ENCODE peak calls at places on chromosomes 12 and 14, in seven cellular contexts. P, L, J, N, Z, F and H are unnamed samples.

GRCh38 chr14:34081576-34082136 is 130.8 kb upstream of the EGLN3 start:
- DNase-seq in P (no peak), L (no peak), J (peak), N (no peak), Z (peak), F (peak), H (no peak)

GRCh38 chr12:16564675-16565074 is 41.3 kb downstream of the LMO3 start:
- DNase-seq in P (no peak), L (no peak), J (no peak), N (no peak), Z (no peak), F (no peak), H (no peak)

GRCh38 chr14:74531011-74531410 is 37.4 kb downstream of the ISCA2 start:
- DNase-seq in P (no peak), L (no peak), J (no peak), N (no peak), Z (no peak), F (no peak), H (no peak)

GRCh38 chr14:104091061-104091926 is 5.8 kb downstream of the ASPG start:
- DNase-seq in P (no peak), L (no peak), J (no peak), N (no peak), Z (no peak), F (no peak), H (no peak)

GRCh38 chr12:1912580-1913376 is 5.7 kb downstream of the CACNA2D4 start:
- DNase-seq in P (no peak), L (peak), J (no peak), N (no peak), Z (peak), F (no peak), H (no peak)

GRCh38 chr12:89840162-89840922 is 131.7 kb upstream of the ATP2B1 start:
- DNase-seq in P (no peak), L (no peak), J (no peak), N (no peak), Z (no peak), F (peak), H (no peak)

GRCh38 chr14:71586131-71586893 is 345.9 kb upstream of the RGS6 start:
- DNase-seq in P (peak), L (no peak), J (peak), N (no peak), Z (peak), F (peak), H (peak)

GRCh38 chr12:130970908-130971233 is 17.2 kb downstream of the ADGRD1 start:
- DNase-seq in P (no peak), L (no peak), J (no peak), N (no peak), Z (no peak), F (no peak), H (no peak)

GRCh38 chr12:66636771-66637170 is 42.1 kb downstream of the GRIP1 start:
- DNase-seq in P (no peak), L (no peak), J (no peak), N (no peak), Z (no peak), F (peak), H (no peak)

GRCh38 chr14:99603471-99603933 is 505 bp downstream of the CCDC85C start:
- DNase-seq in P (no peak), L (no peak), J (peak), N (no peak), Z (peak), F (peak), H (no peak)

GRCh38 chr14:73764881-73765280 is 50.7 kb upstream of the PNMA1 start:
- DNase-seq in P (no peak), L (no peak), J (no peak), N (no peak), Z (no peak), F (no peak), H (no peak)

GRCh38 chr14:95269493-95269892 is 50.2 kb downstream of the CLMN start:
- DNase-seq in P (no peak), L (no peak), J (no peak), N (no peak), Z (no peak), F (no peak), H (no peak)

GRCh38 chr12:12506541-12506940 is 56.1 kb downstream of the DUSP16 start:
- DNase-seq in P (no peak), L (no peak), J (no peak), N (no peak), Z (peak), F (peak), H (peak)

GRCh38 chr12:52836042-52836466 is 1.9 kb upstream of the KRT79 start:
- DNase-seq in P (no peak), L (no peak), J (peak), N (no peak), Z (peak), F (peak), H (peak)

GRCh38 chr12:123907726-123908476 is 64.7 kb downstream of the CCDC92 start:
- DNase-seq in P (no peak), L (no peak), J (no peak), N (no peak), Z (no peak), F (peak), H (no peak)

GRCh38 chr14:77043177-77043983 is 14.9 kb upstream of the IRF2BPL start:
- DNase-seq in P (no peak), L (no peak), J (peak), N (no peak), Z (peak), F (peak), H (peak)

GRCh38 chr12:120399531-120399930 is 30.6 kb upstream of the MSI1 start:
- DNase-seq in P (no peak), L (no peak), J (peak), N (no peak), Z (peak), F (peak), H (peak)

GRCh38 chr12:84911331-84912190 is 1.0 kb downstream of the SLC6A15 start:
- DNase-seq in P (peak), L (peak), J (peak), N (no peak), Z (peak), F (peak), H (no peak)

GRCh38 chr12:16573652-16574077 is 32.3 kb downstream of the LMO3 start:
- DNase-seq in P (no peak), L (peak), J (no peak), N (no peak), Z (no peak), F (peak), H (peak)

GRCh38 chr12:42854208-42854607 is 264.7 kb upstream of the PRICKLE1 start:
- DNase-seq in P (no peak), L (no peak), J (peak), N (no peak), Z (peak), F (no peak), H (peak)

GRCh38 chr14:55340482-55340881 is 69.3 kb downstream of the FBXO34 start:
- DNase-seq in P (no peak), L (no peak), J (no peak), N (no peak), Z (no peak), F (no peak), H (no peak)

GRCh38 chr14:64719601-64720000 is 15.4 kb downstream of the PLEKHG3 start:
- DNase-seq in P (no peak), L (no peak), J (no peak), N (no peak), Z (no peak), F (no peak), H (no peak)

GRCh38 chr14:102930138-102930752 is 7.8 kb downstream of the AMN start:
- DNase-seq in P (no peak), L (peak), J (no peak), N (no peak), Z (no peak), F (no peak), H (no peak)

GRCh38 chr14:78228702-78229327 is 58.6 kb downstream of the NRXN3 start:
- DNase-seq in P (no peak), L (no peak), J (no peak), N (no peak), Z (no peak), F (no peak), H (no peak)

GRCh38 chr12:63843613-63844390 is 698 bp upstream of the SRGAP1 start:
- DNase-seq in P (peak), L (peak), J (peak), N (peak), Z (peak), F (peak), H (peak)